ENCODE peak calls at places on chromosome 12, in five cellular contexts. M is sciatic nerve, C is endothelial cell, R is AG04449, P is cardiac fibroblast. G is an unnamed sample.

GRCh38 chr12:129241852-129242251 is 388.6 kb downstream of the GLT1D1 start:
- DNase-seq in M (no peak), C (no peak), R (no peak), P (no peak), G (no peak)

GRCh38 chr12:114430306-114430705 is 24.4 kb upstream of the TBX5 start:
- DNase-seq in M (no peak), C (no peak), R (peak; percentile 23), P (peak; percentile 82), G (no peak)

GRCh38 chr12:113948151-113948914 is 17.8 kb downstream of the RBM19 start:
- DNase-seq in M (no peak), C (no peak), R (no peak), P (no peak), G (no peak)

GRCh38 chr12:77888611-77889010 is 57.9 kb downstream of the NAV3 start:
- DNase-seq in M (no peak), C (no peak), R (no peak), P (peak; percentile 91), G (no peak)

GRCh38 chr12:99549651-99550050 is 97.9 kb upstream of the GARIN6 start:
- DNase-seq in M (no peak), C (no peak), R (no peak), P (no peak), G (no peak)

GRCh38 chr12:93137656-93138612 is 208.8 kb upstream of the EEA1 start:
- DNase-seq in M (no peak), C (no peak), R (no peak), P (peak; percentile 90), G (no peak)

GRCh38 chr12:1246637-1247036 is 255.6 kb downstream of the ERC1 start:
- DNase-seq in M (no peak), C (no peak), R (no peak), P (no peak), G (no peak)

GRCh38 chr12:54341901-54342300 is 17.0 kb downstream of the COPZ1 start:
- DNase-seq in M (no peak), C (no peak), R (no peak), P (no peak), G (no peak)

GRCh38 chr12:52631676-52632459 is 13.5 kb upstream of the KRT73 start:
- DNase-seq in M (no peak), C (no peak), R (no peak), P (no peak), G (no peak)